ENCODE peak calls at places on chromosome 6, in ten cellular contexts. M is fibroblast of lung; U is K562; D is thoracic aorta; C is epithelial cell of esophagus; A is gastrocnemius medialis; E is CD8-positive, alpha-beta T cell; P is dorsolateral prefrontal cortex; F is suprapubic skin; L is stomach. B is an unnamed sample.

GRCh38 chr6:11535801-11536230 is 1.7 kb upstream of the TMEM170B start:
- DNase-seq in M (peak), U (no peak), D (no peak), C (peak), A (no peak), E (no peak), P (no peak), F (no peak), L (peak), B (no peak)

GRCh38 chr6:136788069-136788902 is 4.0 kb downstream of the MAP3K5 start:
- DNase-seq in M (peak), U (no peak), D (no peak), C (peak), A (no peak), E (no peak), P (no peak), F (no peak), L (no peak), B (no peak)

GRCh38 chr6:73929421-73929820 is 233.4 kb downstream of the CD109 start:
- DNase-seq in M (no peak), U (no peak), D (no peak), C (peak), A (no peak), E (no peak), P (no peak), F (no peak), L (no peak), B (no peak)

GRCh38 chr6:89977808-89978748 is 83.8 kb downstream of the GJA10 start:
- DNase-seq in M (peak), U (peak), D (no peak), C (no peak), A (peak), E (no peak), P (no peak), F (no peak), L (no peak), B (no peak)

GRCh38 chr6:170108456-170108855 is 182.4 kb downstream of the DLL1 start:
- DNase-seq in M (no peak), U (no peak), D (no peak), C (no peak), A (no peak), E (no peak), P (no peak), F (peak), L (peak), B (peak)

GRCh38 chr6:69601132-69601531 is 195.7 kb downstream of the LMBRD1 start:
- DNase-seq in M (no peak), U (no peak), D (no peak), C (no peak), A (no peak), E (no peak), P (no peak), F (no peak), L (no peak), B (no peak)

GRCh38 chr6:24861934-24862333 is 63.2 kb upstream of the ARMH2 start:
- DNase-seq in M (no peak), U (no peak), D (no peak), C (no peak), A (no peak), E (no peak), P (no peak), F (no peak), L (no peak), B (no peak)

GRCh38 chr6:53793318-53793975 is 1.4 kb upstream of the LRRC1 start:
- DNase-seq in M (peak), U (no peak), D (no peak), C (peak), A (no peak), E (no peak), P (peak), F (peak), L (peak), B (no peak)

GRCh38 chr6:160750276-160750689 is 48.2 kb downstream of the PLG start:
- DNase-seq in M (no peak), U (peak), D (no peak), C (peak), A (no peak), E (no peak), P (no peak), F (no peak), L (no peak), B (no peak)

GRCh38 chr6:149325648-149326236 is 8.2 kb downstream of the TAB2 start:
- DNase-seq in M (no peak), U (no peak), D (no peak), C (no peak), A (no peak), E (no peak), P (no peak), F (no peak), L (no peak), B (no peak)

GRCh38 chr6:40326689-40327404 is 260.3 kb downstream of the LRFN2 start:
- DNase-seq in M (no peak), U (no peak), D (no peak), C (no peak), A (no peak), E (no peak), P (no peak), F (no peak), L (no peak), B (no peak)

GRCh38 chr6:48825501-48826317 is 637.3 kb downstream of the MMUT start:
- DNase-seq in M (peak), U (no peak), D (no peak), C (peak), A (no peak), E (no peak), P (no peak), F (no peak), L (no peak), B (no peak)

GRCh38 chr6:26025047-26025893 is 62.0 kb upstream of the HFE start:
- DNase-seq in M (peak), U (peak), D (no peak), C (peak), A (no peak), E (no peak), P (no peak), F (no peak), L (no peak), B (no peak)

DNA sequence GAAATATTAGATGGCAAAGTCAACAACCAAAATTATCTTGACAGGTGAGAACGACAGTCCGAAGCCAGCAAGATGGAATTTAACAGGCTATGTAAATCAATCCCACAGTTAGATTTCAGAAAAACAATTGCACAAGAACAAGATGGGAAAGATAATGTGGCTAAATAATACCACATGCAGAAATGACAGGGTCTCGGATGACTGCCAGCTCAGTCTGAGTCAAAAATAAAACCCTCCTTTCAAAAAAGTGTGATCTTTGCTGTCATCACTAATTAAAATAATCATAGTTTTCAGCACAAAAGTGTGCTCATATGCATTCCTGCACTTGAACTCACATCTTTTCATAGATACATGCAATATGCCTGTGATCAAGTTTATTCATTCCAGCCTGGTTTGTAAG is 25.9 kb downstream of the FOXQ1 start:
- DNase-seq in M (no peak), U (no peak), D (no peak), C (no peak), A (no peak), E (no peak), P (no peak), F (no peak), L (no peak), B (no peak)
- TF ChIP-seq CTCF in M (no peak), U (no peak), D (no peak), C (no peak), A (no peak), E (no peak), P (no peak), F (no peak), L (no peak), B (no peak)

GRCh38 chr6:15242937-15243614 is 2.8 kb upstream of the JARID2 start:
- DNase-seq in M (no peak), U (no peak), D (no peak), C (no peak), A (no peak), E (no peak), P (no peak), F (no peak), L (no peak), B (no peak)

GRCh38 chr6:15245361-15246216 is at the start of gene JARID2:
- DNase-seq in M (peak), U (peak), D (peak), C (peak), A (peak), E (peak), P (peak), F (peak), L (peak), B (peak)

GRCh38 chr6:15246217-15247211 is 645 bp downstream of the JARID2 start:
- DNase-seq in M (no peak), U (peak), D (no peak), C (no peak), A (no peak), E (no peak), P (no peak), F (no peak), L (no peak), B (no peak)

GRCh38 chr6:15243994-15244604 is 1.8 kb upstream of the JARID2 start:
- DNase-seq in M (no peak), U (peak), D (no peak), C (no peak), A (no peak), E (no peak), P (no peak), F (peak), L (no peak), B (no peak)

DNA sequence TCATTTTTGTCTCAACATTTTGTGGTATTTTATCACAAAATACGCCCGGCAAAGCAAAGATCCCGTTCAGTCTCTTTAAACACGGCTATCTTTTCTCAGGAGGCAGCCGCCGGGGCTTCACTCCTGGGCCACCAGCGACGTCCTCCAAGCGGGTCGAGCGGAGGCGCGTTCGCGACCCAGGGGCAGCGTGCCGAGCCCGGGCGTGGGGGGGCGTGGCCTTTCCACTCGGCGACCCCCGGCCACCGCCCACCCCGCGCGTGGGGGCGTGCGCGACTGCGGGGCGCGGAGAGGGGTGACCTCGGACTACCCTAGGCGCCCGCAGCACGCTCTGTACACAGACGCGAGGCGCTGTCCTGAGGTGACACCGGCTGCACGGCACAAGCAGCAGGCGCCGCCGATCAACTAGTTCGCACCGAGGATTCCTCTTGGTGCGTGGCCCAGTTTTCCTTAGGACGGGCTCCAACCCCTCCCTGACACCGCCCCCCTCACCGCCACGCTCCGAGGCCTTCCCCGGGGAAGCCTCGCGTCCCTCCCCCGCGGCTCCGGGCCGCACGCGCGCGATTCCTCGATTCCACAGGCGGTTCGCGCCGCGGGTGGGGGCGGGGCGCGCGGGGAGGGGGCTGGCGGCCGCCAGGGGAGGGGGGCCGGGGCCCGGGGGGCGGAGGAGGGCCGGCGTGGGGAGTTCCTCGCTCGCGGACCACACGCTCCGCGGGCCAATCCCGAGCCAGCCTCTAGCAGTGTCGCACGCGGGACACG is 1.1 kb upstream of the JARID2 start:
- DNase-seq in M (peak), U (peak), D (peak), C (peak), A (peak), E (peak), P (peak), F (peak), L (peak), B (peak)
- H3K4me3 ChIP-seq in M (peak), U (peak), D (peak), C (peak), A (peak), E (peak), P (peak), F (peak), L (peak), B (peak)

GRCh38 chr6:14193524-14193923 is 76.0 kb downstream of the CD83 start:
- DNase-seq in M (no peak), U (no peak), D (no peak), C (no peak), A (no peak), E (no peak), P (no peak), F (no peak), L (no peak), B (no peak)
- TF ChIP-seq CTCF in M (no peak), U (no peak), D (no peak), C (no peak), A (no peak), E (no peak), P (no peak), F (no peak), L (no peak), B (no peak)

GRCh38 chr6:33318426-33319073 is 1.0 kb upstream of the ZBTB22 start:
- DNase-seq in M (no peak), U (no peak), D (no peak), C (no peak), A (no peak), E (no peak), P (no peak), F (no peak), L (no peak), B (no peak)

GRCh38 chr6:33315753-33316602 is 1.6 kb downstream of the ZBTB22 start:
- DNase-seq in M (no peak), U (no peak), D (no peak), C (no peak), A (no peak), E (no peak), P (no peak), F (peak), L (no peak), B (peak)

GRCh38 chr6:33317668-33318425 is at the start of gene ZBTB22:
- DNase-seq in M (peak), U (peak), D (peak), C (peak), A (peak), E (peak), P (peak), F (peak), L (peak), B (peak)

GRCh38 chr6:33316603-33317417 is 734 bp downstream of the ZBTB22 start:
- DNase-seq in M (no peak), U (no peak), D (no peak), C (no peak), A (peak), E (no peak), P (no peak), F (peak), L (no peak), B (peak)

GRCh38 chr6:33317418-33317667 is 201 bp downstream of the ZBTB22 start:
- DNase-seq in M (no peak), U (no peak), D (no peak), C (no peak), A (peak), E (no peak), P (no peak), F (peak), L (no peak), B (no peak)
- H3K4me3 ChIP-seq in M (peak), U (peak), D (peak), C (peak), A (peak), E (no peak), P (peak), F (peak), L (peak), B (peak)

GRCh38 chr6:158039178-158039557 is 57.5 kb downstream of the SYNJ2 start:
- DNase-seq in M (peak), U (peak), D (no peak), C (peak), A (no peak), E (no peak), P (no peak), F (peak), L (no peak), B (no peak)

GRCh38 chr6:158040051-158040803 is 58.6 kb downstream of the SYNJ2 start:
- DNase-seq in M (peak), U (peak), D (no peak), C (peak), A (peak), E (no peak), P (no peak), F (peak), L (no peak), B (peak)

GRCh38 chr6:158038291-158039177 is 56.9 kb downstream of the SYNJ2 start:
- DNase-seq in M (no peak), U (no peak), D (no peak), C (no peak), A (peak), E (no peak), P (peak), F (peak), L (no peak), B (peak)

GRCh38 chr6:158040804-158041347 is 59.2 kb downstream of the SYNJ2 start:
- DNase-seq in M (peak), U (no peak), D (no peak), C (no peak), A (peak), E (no peak), P (no peak), F (peak), L (no peak), B (peak)

DNA sequence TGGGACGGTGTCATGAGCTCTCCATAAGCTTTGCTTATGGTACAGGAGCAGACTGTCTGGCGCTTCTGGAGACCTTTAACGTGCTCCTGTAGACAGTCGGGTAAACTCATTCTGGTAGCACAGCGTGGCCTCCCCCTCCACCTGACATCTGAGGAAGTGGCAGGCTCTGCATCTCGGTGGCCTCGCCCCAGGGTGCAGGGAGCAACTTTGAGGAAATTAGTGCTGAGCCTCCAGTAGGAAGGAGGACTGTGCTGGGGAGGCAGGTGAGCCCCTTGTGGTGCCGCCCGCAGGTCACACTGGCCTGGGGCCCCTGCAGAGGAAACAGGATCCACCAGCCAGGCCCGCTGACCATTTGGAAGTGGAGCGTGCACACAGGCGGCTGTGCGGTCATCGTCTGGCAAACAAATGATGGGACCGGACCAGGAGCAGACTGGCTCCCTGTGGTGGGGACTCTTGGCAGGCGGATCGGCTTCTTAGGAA is 57.9 kb downstream of the SYNJ2 start:
- DNase-seq in M (peak), U (peak), D (no peak), C (no peak), A (peak), E (no peak), P (peak), F (peak), L (no peak), B (peak)
- TF ChIP-seq CTCF in M (no peak), U (no peak), D (no peak), C (no peak), A (no peak), E (no peak), P (no peak), F (no peak), L (no peak), B (no peak)

DNA sequence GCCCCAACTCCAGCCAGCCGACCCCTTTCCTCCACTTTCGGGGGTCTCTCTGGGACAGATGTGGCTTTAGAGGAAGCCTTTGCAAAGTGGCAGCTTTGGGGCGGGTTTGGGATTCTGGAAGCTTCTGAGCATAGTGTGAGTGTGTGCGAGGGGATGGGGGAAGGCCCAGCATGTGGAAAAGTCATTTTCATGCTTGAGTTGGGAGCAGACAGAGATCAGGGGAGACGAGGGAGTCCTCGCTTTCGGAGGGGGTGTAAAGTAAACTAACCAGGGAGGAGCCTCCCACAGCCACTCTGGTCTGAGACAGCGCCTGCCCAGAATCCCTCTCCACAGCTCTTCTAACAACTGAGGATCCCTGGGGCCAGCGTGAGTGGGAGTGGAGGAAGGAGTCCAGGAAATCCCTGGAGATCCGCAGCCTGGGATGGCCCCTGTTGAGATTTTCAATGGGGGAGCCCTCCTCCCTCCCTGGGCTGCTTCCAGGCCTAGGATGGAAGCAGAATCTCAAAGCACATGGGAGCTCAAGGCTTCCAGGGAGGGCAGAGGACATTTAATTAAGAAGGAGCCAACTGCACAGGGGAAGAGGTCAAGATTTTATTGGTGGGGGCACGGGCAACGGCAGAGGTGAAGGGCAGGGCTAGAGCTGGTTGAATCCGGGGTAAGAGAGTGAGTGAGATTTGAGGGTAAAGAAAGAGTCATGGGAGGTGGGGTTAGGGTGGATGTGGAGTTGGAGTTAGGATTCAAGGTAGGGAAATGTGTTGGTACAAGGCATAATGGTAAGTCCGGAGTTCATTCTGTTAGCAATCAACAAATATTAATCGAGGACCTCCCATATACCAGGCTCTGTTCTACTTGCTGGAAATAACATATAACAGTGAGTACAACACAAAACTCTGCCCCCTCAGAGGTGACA is 102.3 kb upstream of the FOXP4 start:
- DNase-seq in M (peak), U (no peak), D (no peak), C (no peak), A (no peak), E (no peak), P (no peak), F (no peak), L (no peak), B (no peak)
- H3K4me3 ChIP-seq in M (no peak), U (no peak), D (peak), C (no peak), A (peak), E (no peak), P (no peak), F (peak), L (no peak), B (peak)

GRCh38 chr6:116945809-116946208 is 68.8 kb downstream of the RFX6 start:
- DNase-seq in M (peak), U (no peak), D (no peak), C (peak), A (no peak), E (no peak), P (no peak), F (no peak), L (no peak), B (no peak)

GRCh38 chr6:116938305-116938704 is 61.3 kb downstream of the RFX6 start:
- DNase-seq in M (no peak), U (no peak), D (no peak), C (no peak), A (no peak), E (no peak), P (no peak), F (no peak), L (no peak), B (no peak)

DNA sequence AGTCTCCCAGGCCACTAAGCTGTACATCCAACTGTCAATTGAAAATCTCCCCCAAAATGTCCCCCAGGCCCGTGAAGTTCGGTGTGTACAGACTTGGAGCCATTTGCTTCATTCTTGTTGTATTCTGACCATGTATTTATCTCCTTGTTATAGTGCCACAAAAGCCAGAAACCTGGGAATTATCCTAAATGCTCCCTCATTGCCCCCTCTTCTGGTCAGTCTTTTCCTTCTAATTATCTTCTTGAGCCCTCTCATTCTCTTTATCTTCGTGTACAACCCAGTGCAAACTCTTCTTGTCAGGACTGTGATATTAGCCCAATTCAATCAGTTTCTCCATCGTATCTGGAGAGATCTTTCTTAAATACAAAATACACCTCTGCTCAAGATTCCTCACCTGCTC is 64.7 kb downstream of the RFX6 start:
- DNase-seq in M (no peak), U (peak), D (no peak), C (no peak), A (no peak), E (no peak), P (no peak), F (no peak), L (no peak), B (no peak)
- TF ChIP-seq CTCF in M (no peak), U (no peak), D (no peak), C (no peak), A (no peak), E (no peak), P (no peak), F (no peak), L (no peak), B (no peak)

GRCh38 chr6:47762502-47762901 is 19.3 kb upstream of the OPN5 start:
- DNase-seq in M (no peak), U (no peak), D (no peak), C (no peak), A (no peak), E (no peak), P (no peak), F (no peak), L (no peak), B (no peak)

GRCh38 chr6:47759364-47759763 is 22.5 kb upstream of the OPN5 start:
- DNase-seq in M (peak), U (no peak), D (no peak), C (peak), A (no peak), E (no peak), P (no peak), F (no peak), L (no peak), B (no peak)
- H3K4me3 ChIP-seq in M (no peak), U (no peak), D (no peak), C (no peak), A (no peak), E (no peak), P (no peak), F (no peak), L (no peak), B (no peak)